ENCODE peak calls at places on chromosomes 5 and 9, in four cellular contexts. T is AG09309, P is heart right ventricle, D is cardiac fibroblast. Q is an unnamed sample.

GRCh38 chr5:21219966-21220365 is 1232.0 kb upstream of the CDH18 start:
- DNase-seq in P (no peak), D (no peak), T (no peak), Q (no peak)

GRCh38 chr5:172778223-172778814 is 7.3 kb upstream of the DUSP1 start:
- DNase-seq in D (peak; percentile 90), T (no peak), P (no peak), Q (no peak)

GRCh38 chr5:74240783-74241750 is 399.5 kb downstream of the ENC1 start:
- DNase-seq in D (peak; percentile 24), P (no peak), T (peak; percentile 41), Q (peak; percentile 55)

GRCh38 chr9:3491450-3491849 is 34.4 kb downstream of the RFX3 start:
- DNase-seq in D (no peak), T (no peak), P (no peak), Q (no peak)

GRCh38 chr5:176671399-176671798 is 24.1 kb downstream of the TSPAN17 start:
- DNase-seq in T (no peak), D (no peak), P (no peak), Q (no peak)

GRCh38 chr5:172336264-172336663 is 52.7 kb upstream of the UBTD2 start:
- DNase-seq in T (no peak), P (no peak), D (no peak), Q (no peak)

GRCh38 chr5:96091874-96092273 is 130.2 kb upstream of the ELL2 start:
- DNase-seq in D (no peak), P (no peak), T (no peak), Q (no peak)

GRCh38 chr5:22625451-22625850 is 227.7 kb downstream of the CDH12 start:
- DNase-seq in T (no peak), P (no peak), D (no peak), Q (no peak)

GRCh38 chr5:68251386-68251785 is 35.8 kb downstream of the PIK3R1 start:
- DNase-seq in T (no peak), P (no peak), D (peak; percentile 48), Q (no peak)

GRCh38 chr5:143987751-143988560 is 176.0 kb downstream of the HMHB1 start:
- DNase-seq in P (no peak), D (no peak), T (no peak), Q (no peak)

GRCh38 chr9:109481747-109482325 is 16.3 kb downstream of the PTPN3 start:
- DNase-seq in P (no peak), D (no peak), T (no peak), Q (no peak)

GRCh38 chr9:115943591-115944165 is 209.9 kb upstream of the PAPPA start:
- DNase-seq in D (no peak), T (no peak), P (no peak), Q (no peak)

GRCh38 chr5:16709691-16710420 is 93.1 kb upstream of the RETREG1 start:
- DNase-seq in D (no peak), T (no peak), P (no peak), Q (no peak)

GRCh38 chr9:92245005-92245797 is 48.3 kb downstream of the IARS1 start:
- DNase-seq in P (no peak), T (peak; percentile 57), D (peak; percentile 88), Q (no peak)

GRCh38 chr9:31304576-31304975 is 1079.9 kb upstream of the ACO1 start:
- DNase-seq in P (no peak), T (no peak), D (peak; percentile 75), Q (peak; percentile 26)

GRCh38 chr5:74394924-74395880 is 245.3 kb downstream of the ENC1 start:
- DNase-seq in P (no peak), D (no peak), T (no peak), Q (no peak)

GRCh38 chr9:121529237-121529987 is 29.8 kb upstream of the GGTA1 start:
- DNase-seq in D (peak; percentile 99), P (peak; percentile 99), T (peak; percentile 94), Q (no peak)

GRCh38 chr5:134227259-134227658 is 1.4 kb upstream of the PPP2CA start:
- DNase-seq in D (no peak), T (no peak), P (peak; percentile 43), Q (no peak)

GRCh38 chr9:130114741-130115140 is 57.5 kb upstream of the NCS1 start:
- DNase-seq in D (no peak), T (no peak), P (no peak), Q (no peak)

GRCh38 chr9:133855802-133856592 is 117.8 kb upstream of the SARDH start:
- DNase-seq in D (peak; percentile 90), P (peak; percentile 64), T (peak; percentile 92), Q (no peak)

GRCh38 chr9:83572524-83572923 is 34.3 kb upstream of the FRMD3 start:
- DNase-seq in P (no peak), D (peak; percentile 82), T (no peak), Q (no peak)

GRCh38 chr5:106113922-106114321 is 1556.8 kb downstream of the EFNA5 start:
- DNase-seq in T (no peak), D (no peak), P (no peak), Q (no peak)
- H3K4me3 ChIP-seq in T (no peak overlapping the region), D (no peak overlapping the region), P (no peak overlapping the region), Q (no peak overlapping the region)

GRCh38 chr5:170436335-170436734 is 47.2 kb upstream of the KCNMB1 start:
- DNase-seq in P (no peak), D (no peak), T (no peak), Q (no peak)
- TF ChIP-seq CTCF in P (no peak), D (no peak), T (no peak), Q (no peak)

DNA sequence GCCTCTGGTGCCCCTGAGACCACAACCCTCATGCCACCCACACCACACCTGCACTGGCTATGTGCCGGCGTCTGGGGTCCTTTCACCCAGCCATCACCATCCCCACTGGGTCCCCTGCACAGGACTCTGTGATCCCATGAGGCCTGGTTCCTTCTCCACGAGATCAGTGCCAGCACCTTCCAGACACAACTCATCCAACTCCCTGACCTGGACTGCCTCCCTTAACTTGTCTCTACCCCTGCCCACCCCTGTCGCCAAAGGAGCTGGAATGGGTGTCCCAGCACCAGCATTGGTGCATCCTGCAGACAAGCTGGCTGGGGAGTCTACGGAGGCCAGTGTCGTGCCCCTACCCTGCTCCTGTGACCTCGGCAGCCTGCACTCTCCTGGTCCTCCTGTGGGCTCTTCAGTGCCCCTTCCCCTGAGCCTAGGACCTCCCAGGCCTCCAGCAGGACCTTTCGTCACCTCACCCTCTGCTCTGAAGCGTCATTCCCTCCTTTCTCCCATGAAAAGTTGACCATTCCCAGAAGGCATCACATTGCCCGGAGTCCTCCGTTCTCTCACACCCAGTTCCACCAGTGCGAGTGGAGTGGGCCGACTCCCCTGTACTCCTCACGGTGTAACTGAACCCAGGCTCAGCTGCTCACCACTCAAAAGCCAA is 87.7 kb downstream of the NSUN2 start:
- DNase-seq in D (no peak), T (no peak), P (no peak), Q (no peak)
- H3K4me3 ChIP-seq in D (no peak overlapping the region), T (no peak overlapping the region), P (no peak overlapping the region), Q (no peak overlapping the region)

GRCh38 chr5:62308439-62308838 is 2.4 kb downstream of the KIF2A start:
- DNase-seq in P (no peak), D (no peak), T (no peak), Q (no peak)

GRCh38 chr5:62306494-62307363 is 723 bp downstream of the KIF2A start:
- DNase-seq in P (peak; percentile 32), D (peak; percentile 44), T (no peak), Q (no peak)

GRCh38 chr5:62307364-62307689 is 1.3 kb downstream of the KIF2A start:
- DNase-seq in D (no peak), P (no peak), T (no peak), Q (no peak)

GRCh38 chr5:62305358-62305714 is 670 bp upstream of the KIF2A start:
- DNase-seq in D (no peak), P (no peak), T (no peak), Q (no peak)

DNA sequence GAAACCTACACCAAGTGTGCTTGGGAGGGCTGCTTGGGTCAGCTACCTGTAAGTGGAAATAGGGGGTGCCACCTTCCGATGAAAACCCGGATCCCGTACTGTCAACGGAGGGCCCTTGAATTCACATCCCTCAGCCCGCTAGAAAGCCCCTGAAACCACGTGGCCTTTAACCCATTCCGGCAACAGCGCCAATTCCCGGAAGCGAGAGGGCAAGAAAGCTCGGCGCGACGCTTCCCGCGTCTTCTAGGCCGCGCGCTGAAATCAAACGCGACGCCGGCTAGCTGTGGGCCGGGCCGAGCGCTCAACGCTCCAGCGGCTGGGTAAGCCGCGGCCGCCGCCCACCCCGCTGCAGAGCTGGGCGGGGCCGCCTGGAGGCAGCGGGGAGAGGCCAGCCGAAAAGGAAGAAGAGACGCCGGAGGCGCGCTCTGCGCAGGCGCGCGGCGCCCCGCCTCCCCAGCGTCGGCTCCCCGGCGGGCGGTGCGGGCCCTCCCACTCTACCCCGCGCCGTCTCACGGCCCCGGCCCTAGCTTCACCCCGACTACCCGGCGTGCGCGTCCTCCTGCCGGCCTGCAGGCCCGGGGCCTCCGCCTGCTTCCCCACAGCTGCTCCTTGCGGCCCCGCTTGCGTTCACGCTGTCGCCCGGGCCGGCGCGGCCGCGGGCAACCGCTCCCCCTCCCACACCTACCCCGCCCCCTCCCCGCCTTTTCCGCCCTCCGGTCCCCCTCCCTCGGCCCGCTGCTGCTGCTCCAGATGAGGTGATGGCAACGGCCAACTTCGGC is at the start of gene KIF2A:
- DNase-seq in T (peak; percentile 49), D (peak; percentile 90), P (peak; percentile 86), Q (peak; percentile 69)
- TF ChIP-seq CTCF in T (no peak), D (no peak), P (no peak), Q (no peak)